ENCODE peak calls at places on chromosomes 13 and 19, in seven cellular contexts. One of them, this sample, is unnamed.

GRCh38 chr13:51456510-51456909 is 3.7 kb upstream of the INTS6 start:
- DNase-seq in endothelial cell: no peak
- DNase-seq in NCI-H1436: no peak
- DNase-seq in D721Med: no peak
- DNase-seq in left colon: no peak
- DNase-seq in NCI-H510A treated with DMSO at 0.1 percent for 48 hours: no peak
- DNase-seq in putamen: no peak
- DNase-seq in this sample: no peak

GRCh38 chr13:40928980-40929379 is 90.1 kb downstream of the ELF1 start:
- DNase-seq in endothelial cell: no peak
- DNase-seq in NCI-H1436: no peak
- DNase-seq in D721Med: no peak
- DNase-seq in left colon: no peak
- DNase-seq in NCI-H510A treated with DMSO at 0.1 percent for 48 hours: no peak
- DNase-seq in putamen: no peak
- DNase-seq in this sample: no peak

GRCh38 chr13:27379694-27380596 is 44.5 kb upstream of the GTF3A start:
- DNase-seq in endothelial cell: peak
- DNase-seq in NCI-H1436: peak
- DNase-seq in D721Med: peak
- DNase-seq in left colon: peak
- DNase-seq in NCI-H510A treated with DMSO at 0.1 percent for 48 hours: peak
- DNase-seq in putamen: no peak
- DNase-seq in this sample: peak

GRCh38 chr19:1736916-1737315 is 16.4 kb upstream of the ONECUT3 start:
- DNase-seq in endothelial cell: no peak
- DNase-seq in NCI-H1436: no peak
- DNase-seq in D721Med: no peak
- DNase-seq in left colon: no peak
- DNase-seq in NCI-H510A treated with DMSO at 0.1 percent for 48 hours: no peak
- DNase-seq in putamen: no peak
- DNase-seq in this sample: no peak

GRCh38 chr19:32857584-32857983 is 12.0 kb downstream of the SLC7A9 start:
- DNase-seq in endothelial cell: no peak
- DNase-seq in NCI-H1436: no peak
- DNase-seq in D721Med: no peak
- DNase-seq in left colon: no peak
- DNase-seq in NCI-H510A treated with DMSO at 0.1 percent for 48 hours: no peak
- DNase-seq in putamen: no peak
- DNase-seq in this sample: no peak

GRCh38 chr19:42693760-42694350 is 46.4 kb downstream of the PSG3 start:
- DNase-seq in endothelial cell: peak
- DNase-seq in NCI-H1436: peak
- DNase-seq in D721Med: no peak
- DNase-seq in left colon: no peak
- DNase-seq in NCI-H510A treated with DMSO at 0.1 percent for 48 hours: no peak
- DNase-seq in putamen: no peak
- DNase-seq in this sample: peak

GRCh38 chr19:39829702-39830275 is 4.2 kb downstream of the DYRK1B start:
- DNase-seq in endothelial cell: no peak
- DNase-seq in NCI-H1436: no peak
- DNase-seq in D721Med: no peak
- DNase-seq in left colon: no peak
- DNase-seq in NCI-H510A treated with DMSO at 0.1 percent for 48 hours: no peak
- DNase-seq in putamen: no peak
- DNase-seq in this sample: no peak

GRCh38 chr13:73335226-73335625 is 276.4 kb downstream of the KLF5 start:
- DNase-seq in endothelial cell: no peak
- DNase-seq in NCI-H1436: no peak
- DNase-seq in D721Med: peak
- DNase-seq in left colon: no peak
- DNase-seq in NCI-H510A treated with DMSO at 0.1 percent for 48 hours: no peak
- DNase-seq in putamen: no peak
- DNase-seq in this sample: no peak

GRCh38 chr13:93045836-93046235 is 180.8 kb upstream of the GPC6 start:
- DNase-seq in endothelial cell: no peak
- DNase-seq in NCI-H1436: no peak
- DNase-seq in D721Med: no peak
- DNase-seq in left colon: no peak
- DNase-seq in NCI-H510A treated with DMSO at 0.1 percent for 48 hours: no peak
- DNase-seq in putamen: no peak
- DNase-seq in this sample: no peak

GRCh38 chr13:36193151-36193855 is 21.1 kb downstream of the SOHLH2 start:
- DNase-seq in endothelial cell: no peak
- DNase-seq in NCI-H1436: peak
- DNase-seq in D721Med: no peak
- DNase-seq in left colon: no peak
- DNase-seq in NCI-H510A treated with DMSO at 0.1 percent for 48 hours: no peak
- DNase-seq in putamen: no peak
- DNase-seq in this sample: no peak

GRCh38 chr19:3188627-3189596 is 3.2 kb downstream of the NCLN start:
- DNase-seq in endothelial cell: no peak
- DNase-seq in NCI-H1436: no peak
- DNase-seq in D721Med: no peak
- DNase-seq in left colon: peak
- DNase-seq in NCI-H510A treated with DMSO at 0.1 percent for 48 hours: no peak
- DNase-seq in putamen: no peak
- DNase-seq in this sample: no peak

GRCh38 chr13:79593611-79594275 is 112.8 kb downstream of the NDFIP2 start:
- DNase-seq in endothelial cell: no peak
- DNase-seq in NCI-H1436: no peak
- DNase-seq in D721Med: no peak
- DNase-seq in left colon: no peak
- DNase-seq in NCI-H510A treated with DMSO at 0.1 percent for 48 hours: no peak
- DNase-seq in putamen: no peak
- DNase-seq in this sample: no peak

This sample was measured in WTC11.